ENCODE peak calls at places on chromosomes 12 and 14, in ten cellular contexts. One of them, this sample, is unnamed.

GRCh38 chr12:39272934-39273770 is 169.8 kb downstream of the KIF21A start:
- DNase-seq in GM20000: peak; percentile 20
- DNase-seq in upper lobe of right lung: no peak
- DNase-seq in right atrium auricular region: no peak
- DNase-seq in dorsolateral prefrontal cortex: no peak
- DNase-seq in endodermal cell: peak; percentile 71
- DNase-seq in tibial artery: no peak
- DNase-seq in CD14-positive monocyte: no peak
- DNase-seq in endothelial cell: peak; percentile 66
- DNase-seq in IMR-90: peak; percentile 3
- DNase-seq in this sample: no peak

GRCh38 chr12:126700115-126700514 is 1566.9 kb upstream of the TMEM132C start:
- DNase-seq in GM20000: no peak
- DNase-seq in upper lobe of right lung: no peak
- DNase-seq in right atrium auricular region: no peak
- DNase-seq in dorsolateral prefrontal cortex: no peak
- DNase-seq in endodermal cell: no peak
- DNase-seq in tibial artery: no peak
- DNase-seq in CD14-positive monocyte: no peak
- DNase-seq in endothelial cell: no peak
- DNase-seq in IMR-90: no peak
- DNase-seq in this sample: no peak

GRCh38 chr12:52644078-52644415 is 8.0 kb downstream of the KRT2 start:
- DNase-seq in GM20000: no peak
- DNase-seq in upper lobe of right lung: no peak
- DNase-seq in right atrium auricular region: peak; percentile 38
- DNase-seq in dorsolateral prefrontal cortex: no peak
- DNase-seq in endodermal cell: peak; percentile 30
- DNase-seq in tibial artery: no peak
- DNase-seq in CD14-positive monocyte: no peak
- DNase-seq in endothelial cell: no peak
- DNase-seq in IMR-90: no peak
- DNase-seq in this sample: no peak

GRCh38 chr12:120628919-120629318 is 11.5 kb upstream of the CABP1 start:
- DNase-seq in GM20000: no peak
- DNase-seq in upper lobe of right lung: peak; percentile 42
- DNase-seq in right atrium auricular region: no peak
- DNase-seq in dorsolateral prefrontal cortex: no peak
- DNase-seq in endodermal cell: peak; percentile 91
- DNase-seq in tibial artery: no peak
- DNase-seq in CD14-positive monocyte: no peak
- DNase-seq in endothelial cell: peak; percentile 22
- DNase-seq in IMR-90: no peak
- DNase-seq in this sample: no peak

GRCh38 chr14:95233702-95234241 is 76.4 kb upstream of the DICER1 start:
- DNase-seq in GM20000: peak; percentile 80
- DNase-seq in upper lobe of right lung: no peak
- DNase-seq in right atrium auricular region: peak; percentile 75
- DNase-seq in dorsolateral prefrontal cortex: no peak
- DNase-seq in endodermal cell: no peak
- DNase-seq in tibial artery: peak; percentile 40
- DNase-seq in CD14-positive monocyte: peak; percentile 50
- DNase-seq in endothelial cell: no peak
- DNase-seq in IMR-90: no peak
- DNase-seq in this sample: peak; percentile 88

GRCh38 chr14:102461490-102462317 is 47.9 kb downstream of the ANKRD9 start:
- DNase-seq in GM20000: no peak
- DNase-seq in upper lobe of right lung: no peak
- DNase-seq in right atrium auricular region: no peak
- DNase-seq in dorsolateral prefrontal cortex: no peak
- DNase-seq in endodermal cell: no peak
- DNase-seq in tibial artery: no peak
- DNase-seq in CD14-positive monocyte: no peak
- DNase-seq in endothelial cell: no peak
- DNase-seq in IMR-90: no peak
- DNase-seq in this sample: no peak

GRCh38 chr14:88613552-88614010 is 50.7 kb downstream of the ZC3H14 start:
- DNase-seq in GM20000: peak; percentile 7
- DNase-seq in upper lobe of right lung: no peak
- DNase-seq in right atrium auricular region: no peak
- DNase-seq in dorsolateral prefrontal cortex: no peak
- DNase-seq in endodermal cell: no peak
- DNase-seq in tibial artery: no peak
- DNase-seq in CD14-positive monocyte: no peak
- DNase-seq in endothelial cell: no peak
- DNase-seq in IMR-90: peak; percentile 53
- DNase-seq in this sample: no peak

GRCh38 chr12:69097619-69098368 is 141.6 kb upstream of the CPSF6 start:
- DNase-seq in GM20000: no peak
- DNase-seq in upper lobe of right lung: no peak
- DNase-seq in right atrium auricular region: no peak
- DNase-seq in dorsolateral prefrontal cortex: no peak
- DNase-seq in endodermal cell: no peak
- DNase-seq in tibial artery: no peak
- DNase-seq in CD14-positive monocyte: no peak
- DNase-seq in endothelial cell: no peak
- DNase-seq in IMR-90: no peak
- DNase-seq in this sample: no peak

GRCh38 chr12:110590806-110591326 is 7.7 kb upstream of the PPTC7 start:
- DNase-seq in GM20000: peak; percentile 72
- DNase-seq in upper lobe of right lung: no peak
- DNase-seq in right atrium auricular region: no peak
- DNase-seq in dorsolateral prefrontal cortex: no peak
- DNase-seq in endodermal cell: peak; percentile 37
- DNase-seq in tibial artery: no peak
- DNase-seq in CD14-positive monocyte: no peak
- DNase-seq in endothelial cell: no peak
- DNase-seq in IMR-90: peak; percentile 44
- DNase-seq in this sample: peak; percentile 72

GRCh38 chr12:71430756-71431155 is 8.8 kb upstream of the LGR5 start:
- DNase-seq in GM20000: no peak
- DNase-seq in upper lobe of right lung: no peak
- DNase-seq in right atrium auricular region: no peak
- DNase-seq in dorsolateral prefrontal cortex: no peak
- DNase-seq in endodermal cell: no peak
- DNase-seq in tibial artery: no peak
- DNase-seq in CD14-positive monocyte: no peak
- DNase-seq in endothelial cell: no peak
- DNase-seq in IMR-90: no peak
- DNase-seq in this sample: no peak

GRCh38 chr12:20489645-20490044 is 121.3 kb downstream of the PDE3A start:
- DNase-seq in GM20000: no peak
- DNase-seq in upper lobe of right lung: no peak
- DNase-seq in right atrium auricular region: no peak
- DNase-seq in dorsolateral prefrontal cortex: no peak
- DNase-seq in endodermal cell: no peak
- DNase-seq in tibial artery: no peak
- DNase-seq in CD14-positive monocyte: no peak
- DNase-seq in endothelial cell: no peak
- DNase-seq in IMR-90: peak; percentile 36
- DNase-seq in this sample: no peak

GRCh38 chr14:94897092-94897491 is 127.2 kb upstream of the GSC start:
- DNase-seq in GM20000: no peak
- DNase-seq in upper lobe of right lung: no peak
- DNase-seq in right atrium auricular region: no peak
- DNase-seq in dorsolateral prefrontal cortex: no peak
- DNase-seq in endodermal cell: no peak
- DNase-seq in tibial artery: peak; percentile 60
- DNase-seq in CD14-positive monocyte: no peak
- DNase-seq in endothelial cell: no peak
- DNase-seq in IMR-90: no peak
- DNase-seq in this sample: no peak

DNA sequence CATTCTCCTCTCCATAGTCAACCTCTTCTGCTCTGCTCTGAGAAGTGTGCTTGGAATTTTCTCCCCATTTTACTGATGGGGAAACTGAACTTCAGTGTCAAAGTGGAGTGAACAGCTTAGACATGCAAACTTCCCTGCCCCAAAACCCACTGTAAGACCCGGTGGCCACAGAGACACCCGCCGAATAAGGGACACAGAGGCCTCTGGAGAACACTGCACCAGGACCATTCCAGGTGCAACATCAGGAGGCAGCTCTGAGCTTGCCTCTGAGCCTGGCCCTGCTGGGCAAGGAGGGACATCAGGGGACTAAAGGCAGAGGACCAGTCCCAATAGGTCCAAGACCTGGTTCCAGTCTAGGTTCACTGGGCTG is 1.7 kb downstream of the HDAC7 start:
- DNase-seq in GM20000: no peak
- DNase-seq in upper lobe of right lung: peak; percentile 43
- DNase-seq in right atrium auricular region: no peak
- DNase-seq in dorsolateral prefrontal cortex: no peak
- DNase-seq in endodermal cell: no peak
- DNase-seq in tibial artery: no peak
- DNase-seq in CD14-positive monocyte: no peak
- DNase-seq in endothelial cell: no peak
- DNase-seq in IMR-90: no peak
- DNase-seq in this sample: no peak
- TF ChIP-seq CTCF in GM20000: no peak
- TF ChIP-seq CTCF in upper lobe of right lung: no peak
- TF ChIP-seq CTCF in right atrium auricular region: no peak
- TF ChIP-seq CTCF in dorsolateral prefrontal cortex: no peak
- TF ChIP-seq CTCF in endodermal cell: peak; percentile 36
- TF ChIP-seq CTCF in tibial artery: no peak
- TF ChIP-seq CTCF in CD14-positive monocyte: no peak
- TF ChIP-seq CTCF in endothelial cell: no peak
- TF ChIP-seq CTCF in IMR-90: no peak
- TF ChIP-seq CTCF in this sample: no peak

DNA sequence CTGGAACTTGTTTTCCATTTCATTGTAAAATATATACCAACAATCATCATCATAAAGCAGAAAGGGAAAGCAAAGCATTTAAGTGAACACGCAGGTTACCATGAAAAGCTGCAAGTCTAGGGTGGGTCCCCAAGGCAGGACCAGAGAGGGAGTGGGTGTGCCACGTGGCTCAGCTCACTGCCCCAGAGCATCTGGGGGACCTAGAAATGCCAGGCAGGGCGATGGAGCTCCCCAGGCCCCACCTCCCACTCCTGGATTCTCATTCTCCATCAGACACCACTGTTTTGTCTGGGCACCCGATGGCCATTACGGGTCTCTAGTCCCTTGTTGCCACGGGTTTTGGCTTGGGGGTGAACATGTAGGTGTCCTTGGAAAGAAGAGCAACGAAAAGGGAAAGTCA is 34.7 kb downstream of the BCL11B start:
- DNase-seq in GM20000: no peak
- DNase-seq in upper lobe of right lung: no peak
- DNase-seq in right atrium auricular region: no peak
- DNase-seq in dorsolateral prefrontal cortex: no peak
- DNase-seq in endodermal cell: no peak
- DNase-seq in tibial artery: no peak
- DNase-seq in CD14-positive monocyte: no peak
- DNase-seq in endothelial cell: no peak
- DNase-seq in IMR-90: no peak
- DNase-seq in this sample: no peak
- TF ChIP-seq CTCF in GM20000: no peak
- TF ChIP-seq CTCF in upper lobe of right lung: no peak
- TF ChIP-seq CTCF in right atrium auricular region: no peak
- TF ChIP-seq CTCF in dorsolateral prefrontal cortex: no peak
- TF ChIP-seq CTCF in endodermal cell: no peak
- TF ChIP-seq CTCF in tibial artery: no peak
- TF ChIP-seq CTCF in CD14-positive monocyte: no peak
- TF ChIP-seq CTCF in endothelial cell: no peak
- TF ChIP-seq CTCF in IMR-90: no peak
- TF ChIP-seq CTCF in this sample: no peak

GRCh38 chr12:115437061-115437567 is 753.1 kb upstream of the TBX3 start:
- DNase-seq in GM20000: no peak
- DNase-seq in upper lobe of right lung: no peak
- DNase-seq in right atrium auricular region: no peak
- DNase-seq in dorsolateral prefrontal cortex: no peak
- DNase-seq in endodermal cell: no peak
- DNase-seq in tibial artery: no peak
- DNase-seq in CD14-positive monocyte: no peak
- DNase-seq in endothelial cell: no peak
- DNase-seq in IMR-90: no peak
- DNase-seq in this sample: no peak

GRCh38 chr12:115430636-115431035 is 746.7 kb upstream of the TBX3 start:
- DNase-seq in GM20000: no peak
- DNase-seq in upper lobe of right lung: no peak
- DNase-seq in right atrium auricular region: no peak
- DNase-seq in dorsolateral prefrontal cortex: no peak
- DNase-seq in endodermal cell: no peak
- DNase-seq in tibial artery: no peak
- DNase-seq in CD14-positive monocyte: no peak
- DNase-seq in endothelial cell: no peak
- DNase-seq in IMR-90: no peak
- DNase-seq in this sample: no peak

GRCh38 chr12:115439008-115439601 is 755.1 kb upstream of the TBX3 start:
- DNase-seq in GM20000: no peak
- DNase-seq in upper lobe of right lung: no peak
- DNase-seq in right atrium auricular region: no peak
- DNase-seq in dorsolateral prefrontal cortex: no peak
- DNase-seq in endodermal cell: no peak
- DNase-seq in tibial artery: no peak
- DNase-seq in CD14-positive monocyte: no peak
- DNase-seq in endothelial cell: no peak
- DNase-seq in IMR-90: no peak
- DNase-seq in this sample: no peak

GRCh38 chr12:115438314-115438713 is 754.3 kb upstream of the TBX3 start:
- DNase-seq in GM20000: no peak
- DNase-seq in upper lobe of right lung: no peak
- DNase-seq in right atrium auricular region: no peak
- DNase-seq in dorsolateral prefrontal cortex: no peak
- DNase-seq in endodermal cell: no peak
- DNase-seq in tibial artery: no peak
- DNase-seq in CD14-positive monocyte: no peak
- DNase-seq in endothelial cell: no peak
- DNase-seq in IMR-90: no peak
- DNase-seq in this sample: no peak

DNA sequence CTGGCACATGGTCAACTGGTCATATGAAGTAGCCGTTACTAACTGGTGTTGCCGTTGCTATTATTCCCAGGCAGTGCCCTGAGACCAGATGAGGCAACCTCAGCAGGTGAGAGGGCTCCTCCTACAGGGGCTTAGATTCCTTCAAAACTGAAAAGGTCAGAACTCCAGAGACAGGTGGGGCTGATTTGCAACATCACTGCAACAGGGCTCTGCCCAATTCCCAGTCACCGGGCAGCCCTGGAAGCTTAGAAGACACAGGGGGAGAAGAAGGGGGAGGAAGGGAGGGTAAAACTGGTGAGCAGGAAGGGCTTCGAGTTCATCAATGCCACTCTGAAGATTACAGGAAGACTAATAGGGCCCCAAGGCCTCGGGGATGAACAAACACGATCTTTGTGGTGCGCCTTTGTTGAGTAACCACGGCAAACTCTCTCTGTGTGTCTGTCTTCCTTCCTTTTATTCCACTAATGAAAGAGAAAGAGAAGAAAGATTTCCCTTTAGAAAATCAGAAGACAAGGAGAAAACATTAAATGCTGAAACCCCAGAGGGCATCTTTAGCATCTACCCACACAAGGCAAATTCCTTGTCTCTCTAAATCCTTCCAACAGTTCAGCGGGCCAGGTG is 749.1 kb upstream of the TBX3 start:
- DNase-seq in GM20000: no peak
- DNase-seq in upper lobe of right lung: no peak
- DNase-seq in right atrium auricular region: no peak
- DNase-seq in dorsolateral prefrontal cortex: no peak
- DNase-seq in endodermal cell: peak; percentile 74
- DNase-seq in tibial artery: no peak
- DNase-seq in CD14-positive monocyte: no peak
- DNase-seq in endothelial cell: no peak
- DNase-seq in IMR-90: no peak
- DNase-seq in this sample: no peak
- TF ChIP-seq CTCF in GM20000: no peak
- TF ChIP-seq CTCF in upper lobe of right lung: no peak
- TF ChIP-seq CTCF in right atrium auricular region: no peak
- TF ChIP-seq CTCF in dorsolateral prefrontal cortex: no peak
- TF ChIP-seq CTCF in endodermal cell: peak; percentile 63
- TF ChIP-seq CTCF in tibial artery: no peak
- TF ChIP-seq CTCF in CD14-positive monocyte: no peak
- TF ChIP-seq CTCF in endothelial cell: no peak
- TF ChIP-seq CTCF in IMR-90: no peak
- TF ChIP-seq CTCF in this sample: no peak

GRCh38 chr12:113425960-113426453 is 3.8 kb downstream of the SDSL start:
- DNase-seq in GM20000: peak; percentile 36
- DNase-seq in upper lobe of right lung: no peak
- DNase-seq in right atrium auricular region: no peak
- DNase-seq in dorsolateral prefrontal cortex: no peak
- DNase-seq in endodermal cell: peak; percentile 82
- DNase-seq in tibial artery: no peak
- DNase-seq in CD14-positive monocyte: no peak
- DNase-seq in endothelial cell: no peak
- DNase-seq in IMR-90: no peak
- DNase-seq in this sample: peak; percentile 50
- TF ChIP-seq CTCF in GM20000: no peak
- TF ChIP-seq CTCF in upper lobe of right lung: no peak
- TF ChIP-seq CTCF in right atrium auricular region: no peak
- TF ChIP-seq CTCF in dorsolateral prefrontal cortex: no peak
- TF ChIP-seq CTCF in endodermal cell: no peak
- TF ChIP-seq CTCF in tibial artery: no peak
- TF ChIP-seq CTCF in CD14-positive monocyte: no peak
- TF ChIP-seq CTCF in endothelial cell: no peak
- TF ChIP-seq CTCF in IMR-90: no peak
- TF ChIP-seq CTCF in this sample: no peak

This sample was measured in GM10248.